ENCODE peak calls at places on chromosomes 3 and 15, in nine cellular contexts. G, B, O, S, N, E, U, Z and W are unnamed samples.

GRCh38 chr3:157146664-157147082 is 13.3 kb downstream of the CCNL1 start:
- ATAC-seq in E (no peak), B (no peak), S (no peak), G (no peak), N (no peak), O (no peak), Z (peak; percentile 3), U (no peak), W (no peak)

GRCh38 chr3:36957862-36958686 is 13.2 kb upstream of the TRANK1 start:
- ATAC-seq in N (no peak), O (peak; percentile 93), U (no peak), S (no peak), B (no peak), Z (peak; percentile 49), E (peak; percentile 61), G (peak; percentile 76), W (no peak)

GRCh38 chr3:25033407-25034029 is 394.5 kb upstream of the RARB start:
- ATAC-seq in Z (peak; percentile 55), N (peak; percentile 71), S (peak; percentile 20), E (no peak), G (peak; percentile 94), U (no peak), B (no peak), O (peak; percentile 77), W (no peak)

GRCh38 chr3:159796744-159797143 is 191.9 kb upstream of the IL12A start:
- ATAC-seq in Z (peak; percentile 66), N (peak; percentile 32), G (peak; percentile 57), B (no peak), U (peak; percentile 22), O (peak; percentile 60), S (no peak), E (no peak), W (no peak)

GRCh38 chr15:74696398-74696729 is 540 bp upstream of the EDC3 start:
- ATAC-seq in N (no peak), Z (peak; percentile 8), U (no peak), S (no peak), G (peak; percentile 50), B (no peak), E (no peak), O (no peak), W (peak; percentile 39)

GRCh38 chr3:113575191-113575590 is 42.8 kb downstream of the SIDT1 start:
- ATAC-seq in Z (no peak), S (no peak), E (no peak), N (no peak), B (no peak), U (no peak), G (peak; percentile 51), O (no peak), W (no peak)

GRCh38 chr3:13273604-13274105 is 146.5 kb downstream of the NUP210 start:
- ATAC-seq in E (no peak), U (no peak), S (no peak), Z (no peak), G (peak; percentile 26), O (no peak), B (no peak), N (no peak), W (peak; percentile 42)

GRCh38 chr15:41019174-41019573 is 65.9 kb downstream of the CHAC1 start:
- ATAC-seq in U (no peak), E (no peak), Z (no peak), S (no peak), N (no peak), B (no peak), O (no peak), G (no peak), W (no peak)

GRCh38 chr3:183924956-183925355 is 40.3 kb upstream of the PARL start:
- ATAC-seq in Z (no peak), O (no peak), S (no peak), N (no peak), G (peak; percentile 97), E (no peak), B (no peak), U (peak; percentile 34), W (no peak)

GRCh38 chr3:102124301-102125158 is 275.2 kb downstream of the NFKBIZ start:
- ATAC-seq in N (peak; percentile 63), G (no peak), Z (peak; percentile 54), U (no peak), O (peak; percentile 87), E (no peak), B (no peak), S (peak; percentile 67), W (no peak)